ENCODE peak calls at places on chromosomes 3 and 15, in eight cellular contexts. M is COR-L47, U is PC-3, K is H9, O is T1000, Z is heart right ventricle, X is A172, Y is epithelial cell of proximal tubule. Q is an unnamed sample.

GRCh38 chr15:85496146-85496545 is 115.7 kb downstream of the AKAP13 start:
- DNase-seq in O (no peak), Y (no peak), M (no peak), U (no peak), K (no peak), X (no peak), Z (no peak), Q (no peak)

GRCh38 chr15:82530006-82530405 is 10.3 kb downstream of the RPS17 start:
- DNase-seq in Y (no peak), Z (no peak), X (no peak), M (no peak), U (no peak), K (peak), O (no peak), Q (no peak)

GRCh38 chr3:18740631-18741583 is 315.8 kb upstream of the SATB1 start:
- DNase-seq in U (no peak), O (no peak), Y (no peak), X (no peak), M (no peak), K (no peak), Z (no peak), Q (no peak)

GRCh38 chr3:150077581-150078247 is 107.0 kb upstream of the PFN2 start:
- DNase-seq in M (no peak), K (no peak), Y (no peak), Z (no peak), O (no peak), X (peak), U (peak), Q (no peak)

GRCh38 chr3:8481380-8481779 is 20.2 kb upstream of the LMCD1 start:
- DNase-seq in M (no peak), O (no peak), X (no peak), Z (no peak), Y (no peak), U (no peak), K (no peak), Q (no peak)

GRCh38 chr15:52214553-52214952 is 23.4 kb upstream of the GNB5 start:
- DNase-seq in Y (no peak), O (no peak), K (no peak), U (no peak), X (no peak), M (no peak), Z (no peak), Q (no peak)

GRCh38 chr3:141646760-141647561 is 91.1 kb upstream of the RNF7 start:
- DNase-seq in M (peak), O (no peak), U (peak), K (peak), Z (peak), Y (no peak), X (peak), Q (no peak)

GRCh38 chr15:52100807-52101206 is 11.8 kb downstream of the BCL2L10 start:
- DNase-seq in Y (peak), M (no peak), X (peak), O (peak), Z (peak), U (peak), K (no peak), Q (no peak)

GRCh38 chr15:100786139-100786531 is 93.5 kb upstream of the ALDH1A3 start:
- DNase-seq in X (no peak), U (no peak), Y (no peak), M (no peak), K (no peak), O (no peak), Z (no peak), Q (no peak)

GRCh38 chr3:127037423-127037841 is 54.5 kb downstream of the PLXNA1 start:
- DNase-seq in X (peak), M (no peak), U (no peak), K (no peak), Y (no peak), Z (no peak), O (no peak), Q (no peak)

GRCh38 chr3:120435621-120436020 is 15.2 kb downstream of the FSTL1 start:
- DNase-seq in Y (peak), O (no peak), X (peak), U (peak), K (no peak), M (no peak), Z (no peak), Q (no peak)

GRCh38 chr15:90043611-90044010 is 42.5 kb downstream of the ZNF710 start:
- DNase-seq in Z (no peak), X (no peak), Y (no peak), K (no peak), M (no peak), O (no peak), U (no peak), Q (no peak)

GRCh38 chr3:43670635-43671522 is 19.9 kb upstream of the ABHD5 start:
- DNase-seq in X (no peak), M (no peak), U (no peak), Y (no peak), K (no peak), O (no peak), Z (no peak), Q (no peak)